ENCODE peak calls at places on chromosomes 12 and 14, in seven cellular contexts. H is psoas muscle, K is neural crest cell, O is endothelial cell, N is tibial artery, A is MCF 10A, L is astrocyte of the spinal cord. U is an unnamed sample.

GRCh38 chr14:57199911-57200310 is 68.8 kb downstream of the EXOC5 start:
- DNase-seq in H (no peak), K (no peak), O (no peak), N (no peak), A (peak), L (peak), U (no peak)

GRCh38 chr12:73863541-73863940 is 674.1 kb upstream of the ATXN7L3B start:
- DNase-seq in H (no peak), K (no peak), O (no peak), N (no peak), A (peak), L (peak), U (no peak)

GRCh38 chr12:92224685-92225331 is 79.2 kb upstream of the BTG1 start:
- DNase-seq in H (no peak), K (no peak), O (no peak), N (no peak), A (peak), L (peak), U (no peak)

GRCh38 chr14:105876829-105877228 is 350.4 kb downstream of the TMEM121 start:
- DNase-seq in H (peak), K (no peak), O (no peak), N (no peak), A (no peak), L (no peak), U (no peak)

GRCh38 chr14:87998414-87998813 is 5.4 kb upstream of the GALC start:
- DNase-seq in H (no peak), K (no peak), O (no peak), N (no peak), A (no peak), L (no peak), U (no peak)

GRCh38 chr14:61547186-61548121 is 147.9 kb upstream of the HIF1A start:
- DNase-seq in H (no peak), K (no peak), O (no peak), N (peak), A (peak), L (peak), U (no peak)

GRCh38 chr12:6284273-6284672 is 26.2 kb upstream of the PLEKHG6 start:
- DNase-seq in H (no peak), K (no peak), O (no peak), N (no peak), A (no peak), L (no peak), U (no peak)

GRCh38 chr12:113381237-113381636 is 22.4 kb downstream of the SDS start:
- DNase-seq in H (no peak), K (no peak), O (no peak), N (no peak), A (no peak), L (no peak), U (no peak)

GRCh38 chr12:123907726-123908476 is 64.7 kb downstream of the CCDC92 start:
- DNase-seq in H (no peak), K (no peak), O (no peak), N (no peak), A (no peak), L (no peak), U (no peak)

GRCh38 chr12:75917704-75918103 is 113.9 kb downstream of the PHLDA1 start:
- DNase-seq in H (no peak), K (no peak), O (no peak), N (no peak), A (no peak), L (no peak), U (no peak)

DNA sequence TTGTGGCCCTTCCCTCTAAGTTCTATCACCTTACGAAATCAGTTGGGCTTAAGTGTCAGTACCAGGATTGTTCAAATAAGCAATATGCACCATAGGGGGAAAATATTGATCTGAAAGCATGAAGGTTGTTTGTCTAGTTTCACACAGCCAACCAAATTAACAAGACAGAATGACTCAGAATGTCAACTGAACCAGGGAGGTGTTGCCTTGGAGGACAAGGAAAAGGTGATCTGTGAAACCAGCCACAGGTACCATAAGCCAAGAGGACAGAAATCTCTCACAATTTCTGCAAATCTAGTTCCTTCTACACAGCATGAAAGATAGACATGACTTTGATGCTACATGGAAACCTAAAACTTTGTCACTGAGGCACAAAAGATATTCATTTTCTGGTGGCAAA is 297.9 kb downstream of the BCL11B start:
- DNase-seq in H (no peak), K (no peak), O (no peak), N (no peak), A (no peak), L (no peak), U (no peak)
- TF ChIP-seq CTCF in H (no peak), K (no peak), O (no peak), N (no peak), A (no peak), L (no peak), U (no peak)

GRCh38 chr12:62603061-62603810 is 136.6 kb downstream of the MON2 start:
- DNase-seq in H (peak), K (peak), O (peak), N (peak), A (peak), L (peak), U (peak)
- TF ChIP-seq CTCF in H (peak), K (peak), O (peak), N (peak), A (peak), L (peak), U (peak)

GRCh38 chr12:49129332-49130150 is 1.7 kb downstream of the TUBA1B start:
- DNase-seq in H (no peak), K (no peak), O (no peak), N (no peak), A (no peak), L (no peak), U (no peak)
- TF ChIP-seq CTCF in H (no peak), K (no peak), O (no peak), N (no peak), A (no peak), L (no peak), U (no peak)

GRCh38 chr12:128823216-128823915 is 392 bp downstream of the SLC15A4 start:
- DNase-seq in H (peak), K (peak), O (peak), N (peak), A (peak), L (no peak), U (no peak)

GRCh38 chr12:128825845-128826244 is 2.1 kb upstream of the SLC15A4 start:
- DNase-seq in H (no peak), K (no peak), O (no peak), N (no peak), A (no peak), L (no peak), U (no peak)

GRCh38 chr12:128827724-128828123 is 4.0 kb upstream of the SLC15A4 start:
- DNase-seq in H (no peak), K (no peak), O (no peak), N (no peak), A (no peak), L (no peak), U (no peak)

GRCh38 chr12:128820723-128821432 is 2.9 kb downstream of the SLC15A4 start:
- DNase-seq in H (peak), K (no peak), O (no peak), N (peak), A (no peak), L (no peak), U (peak)

GRCh38 chr12:128823916-128824839 is at the start of gene SLC15A4:
- DNase-seq in H (peak), K (peak), O (peak), N (peak), A (peak), L (peak), U (peak)
- TF ChIP-seq CTCF in H (no peak), K (peak), O (no peak), N (no peak), A (no peak), L (peak), U (no peak)

GRCh38 chr12:23222801-23223200 is 597.8 kb downstream of the ETNK1 start:
- DNase-seq in H (no peak), K (no peak), O (no peak), N (no peak), A (no peak), L (no peak), U (no peak)

GRCh38 chr12:23217158-23217557 is 592.2 kb downstream of the ETNK1 start:
- DNase-seq in H (no peak), K (no peak), O (no peak), N (no peak), A (no peak), L (no peak), U (no peak)

GRCh38 chr12:23221926-23222325 is 597.0 kb downstream of the ETNK1 start:
- DNase-seq in H (no peak), K (no peak), O (no peak), N (no peak), A (no peak), L (no peak), U (no peak)

GRCh38 chr12:23217716-23218115 is 592.7 kb downstream of the ETNK1 start:
- DNase-seq in H (no peak), K (no peak), O (no peak), N (no peak), A (no peak), L (no peak), U (no peak)

DNA sequence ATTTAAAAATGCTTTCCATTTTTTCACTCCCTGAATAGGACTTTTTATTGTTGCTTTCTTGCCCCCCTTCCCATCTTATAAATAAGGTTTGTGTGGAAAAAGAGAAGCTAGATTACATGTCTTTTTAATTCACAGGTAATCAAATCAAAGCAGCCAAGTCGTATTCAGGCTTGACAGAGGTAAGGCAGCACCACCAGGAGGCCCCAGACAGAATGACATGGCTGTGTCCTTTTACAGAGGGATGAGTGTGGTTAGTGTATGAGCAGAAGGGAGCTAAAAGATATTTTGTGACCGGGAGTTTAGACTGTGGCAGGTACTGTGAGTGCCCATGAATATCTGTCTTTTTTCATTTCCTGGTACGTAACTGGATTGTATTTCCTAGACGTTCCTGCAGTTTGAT is 596.1 kb downstream of the ETNK1 start:
- DNase-seq in H (no peak), K (no peak), O (peak), N (no peak), A (peak), L (no peak), U (no peak)
- TF ChIP-seq CTCF in H (no peak), K (peak), O (no peak), N (no peak), A (peak), L (peak), U (no peak)

DNA sequence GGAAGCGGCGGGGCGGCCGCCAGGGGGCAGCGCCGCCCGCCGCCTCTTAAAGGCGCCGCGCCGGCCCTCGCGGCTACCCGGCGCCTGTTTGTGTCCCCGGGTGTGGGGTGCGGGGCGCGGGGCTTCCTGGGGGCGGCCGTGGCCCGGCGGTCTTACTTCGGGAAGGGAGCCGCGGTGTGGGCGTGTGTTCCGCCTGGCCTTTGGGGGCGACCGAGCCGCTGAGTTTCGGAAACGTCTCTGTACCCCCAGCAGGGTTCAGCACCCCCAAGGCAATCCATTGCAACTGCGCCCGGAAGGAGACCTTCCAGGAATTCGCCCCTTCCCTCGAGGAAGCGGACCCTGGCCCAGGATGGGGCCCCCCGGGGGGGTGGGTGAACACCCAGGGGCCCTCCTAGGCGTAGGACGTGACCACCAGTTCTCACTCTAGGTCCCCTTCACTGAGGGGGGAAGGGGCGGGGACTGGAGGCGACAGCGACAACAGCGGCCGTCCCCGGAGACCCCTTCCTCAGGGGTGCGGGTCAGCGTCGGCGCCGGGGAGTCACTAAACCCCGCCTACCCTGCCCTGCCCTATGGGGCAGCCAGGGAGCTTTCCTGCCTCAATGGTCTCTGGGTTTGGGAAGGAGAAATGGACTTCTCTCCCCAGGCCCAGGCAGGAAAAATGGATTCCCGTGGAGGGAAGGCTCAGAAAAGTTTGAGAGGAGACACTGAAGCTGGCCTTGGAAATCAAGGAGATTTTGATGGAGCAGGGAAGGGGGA is at the start of gene ITPK1:
- DNase-seq in H (peak), K (peak), O (peak), N (peak), A (peak), L (peak), U (no peak)
- TF ChIP-seq CTCF in H (peak), K (peak), O (peak), N (no peak), A (peak), L (peak), U (peak)